ENCODE peak calls at places on chromosomes 1 and 21, in seven cellular contexts. W is transverse colon, N is endothelial cell of umbilical vein, M is K562, L is IMR-90, Y is heart left ventricle, D is adrenal gland. X is an unnamed sample.

GRCh38 chr1:175498002-175498401 is 245.4 kb downstream of the TNR start:
- DNase-seq in W (no peak), N (no peak), M (no peak), L (no peak), Y (no peak), D (no peak), X (no peak)

GRCh38 chr1:168964478-168964877 is 142.0 kb upstream of the ATP1B1 start:
- DNase-seq in W (no peak), N (no peak), M (no peak), L (no peak), Y (no peak), D (no peak), X (no peak)

GRCh38 chr1:106319611-106320010 is 736.9 kb upstream of the PRMT6 start:
- DNase-seq in W (no peak), N (no peak), M (no peak), L (no peak), Y (no peak), D (no peak), X (no peak)

GRCh38 chr1:67647814-67648358 is 37.1 kb upstream of the GADD45A start:
- DNase-seq in W (no peak), N (no peak), M (no peak), L (no peak), Y (no peak), D (no peak), X (no peak)

GRCh38 chr1:228359613-228360532 is 46.8 kb downstream of the TRIM11 start:
- DNase-seq in W (no peak), N (no peak), M (no peak), L (no peak), Y (peak), D (no peak), X (no peak)

GRCh38 chr1:212915245-212916091 is 34.9 kb upstream of the VASH2 start:
- DNase-seq in W (no peak), N (peak), M (peak), L (peak), Y (no peak), D (peak), X (no peak)

GRCh38 chr1:235236128-235236527 is 75.1 kb upstream of the RBM34 start:
- DNase-seq in W (no peak), N (no peak), M (no peak), L (no peak), Y (no peak), D (no peak), X (no peak)

GRCh38 chr1:27570823-27571222 is 33.1 kb downstream of the AHDC1 start:
- DNase-seq in W (no peak), N (no peak), M (no peak), L (no peak), Y (no peak), D (no peak), X (no peak)

GRCh38 chr1:201562257-201562656 is 23.3 kb downstream of the NAV1 start:
- DNase-seq in W (no peak), N (no peak), M (no peak), L (peak), Y (no peak), D (no peak), X (no peak)

GRCh38 chr1:104780470-104781078 is 1030.9 kb downstream of the AMY1C start:
- DNase-seq in W (no peak), N (peak), M (peak), L (peak), Y (no peak), D (no peak), X (peak)

GRCh38 chr1:85839459-85839858 is 131.2 kb upstream of the ZNHIT6 start:
- DNase-seq in W (no peak), N (no peak), M (no peak), L (no peak), Y (no peak), D (no peak), X (no peak)

GRCh38 chr1:217881131-217881543 is 250.0 kb downstream of the SPATA17 start:
- DNase-seq in W (no peak), N (no peak), M (no peak), L (no peak), Y (no peak), D (no peak), X (no peak)

GRCh38 chr1:31712041-31712440 is 8.2 kb upstream of the COL16A1 start:
- DNase-seq in W (no peak), N (no peak), M (no peak), L (peak), Y (no peak), D (no peak), X (no peak)

GRCh38 chr1:6962956-6963915 is 178.0 kb downstream of the CAMTA1 start:
- DNase-seq in W (peak), N (peak), M (peak), L (no peak), Y (peak), D (peak), X (peak)

GRCh38 chr1:53172751-53173498 is 23.7 kb upstream of the CPT2 start:
- DNase-seq in W (peak), N (no peak), M (no peak), L (no peak), Y (no peak), D (no peak), X (peak)

GRCh38 chr1:51792864-51793263 is 85.7 kb downstream of the NRDC start:
- DNase-seq in W (no peak), N (peak), M (no peak), L (peak), Y (no peak), D (no peak), X (no peak)

GRCh38 chr1:103525114-103525606 is 339 bp upstream of the RNPC3 start:
- DNase-seq in W (no peak), N (peak), M (peak), L (peak), Y (no peak), D (peak), X (no peak)

GRCh38 chr1:157893681-157894080 is 52.1 kb upstream of the CD5L start:
- DNase-seq in W (no peak), N (no peak), M (no peak), L (no peak), Y (no peak), D (no peak), X (no peak)

GRCh38 chr1:11337536-11338350 is 64.7 kb downstream of the UBIAD1 start:
- DNase-seq in W (peak), N (peak), M (peak), L (no peak), Y (no peak), D (peak), X (peak)

GRCh38 chr1:232367293-232367692 is 262.6 kb downstream of the SIPA1L2 start:
- DNase-seq in W (no peak), N (no peak), M (no peak), L (no peak), Y (no peak), D (no peak), X (no peak)

GRCh38 chr1:234699795-234700665 is 90.1 kb upstream of the IRF2BP2 start:
- DNase-seq in W (no peak), N (peak), M (peak), L (peak), Y (no peak), D (no peak), X (no peak)

GRCh38 chr1:32426489-32427255 is 32.4 kb upstream of the BSDC1 start:
- DNase-seq in W (peak), N (no peak), M (no peak), L (no peak), Y (no peak), D (peak), X (no peak)

GRCh38 chr1:91608876-91609275 is 108.2 kb downstream of the CDC7 start:
- DNase-seq in W (no peak), N (no peak), M (no peak), L (peak), Y (no peak), D (no peak), X (no peak)

GRCh38 chr1:83961571-83962295 is 37.2 kb downstream of the TTLL7 start:
- DNase-seq in W (no peak), N (no peak), M (no peak), L (peak), Y (no peak), D (no peak), X (no peak)

GRCh38 chr1:7258622-7259135 is 473.4 kb downstream of the CAMTA1 start:
- DNase-seq in W (no peak), N (no peak), M (no peak), L (no peak), Y (no peak), D (peak), X (no peak)

GRCh38 chr1:8598783-8599182 is 218.7 kb downstream of the RERE start:
- DNase-seq in W (no peak), N (peak), M (no peak), L (peak), Y (no peak), D (no peak), X (no peak)

GRCh38 chr1:93000291-93000690 is 39.0 kb upstream of the DIPK1A start:
- DNase-seq in W (no peak), N (no peak), M (no peak), L (no peak), Y (no peak), D (no peak), X (no peak)

GRCh38 chr1:30904191-30904961 is 4.2 kb downstream of the SDC3 start:
- DNase-seq in W (no peak), N (no peak), M (no peak), L (no peak), Y (no peak), D (no peak), X (peak)

GRCh38 chr1:148318123-148318899 is 164.8 kb downstream of the PPIAL4G start:
- DNase-seq in W (peak), N (no peak), M (no peak), L (no peak), Y (peak), D (no peak), X (no peak)

GRCh38 chr1:36342426-36343185 is 19.2 kb upstream of the EVA1B start:
- DNase-seq in W (peak), N (peak), M (peak), L (peak), Y (peak), D (peak), X (no peak)

GRCh38 chr1:28417441-28418277 is 48.1 kb downstream of the PHACTR4 start:
- DNase-seq in W (no peak), N (peak), M (no peak), L (peak), Y (no peak), D (peak), X (no peak)

DNA sequence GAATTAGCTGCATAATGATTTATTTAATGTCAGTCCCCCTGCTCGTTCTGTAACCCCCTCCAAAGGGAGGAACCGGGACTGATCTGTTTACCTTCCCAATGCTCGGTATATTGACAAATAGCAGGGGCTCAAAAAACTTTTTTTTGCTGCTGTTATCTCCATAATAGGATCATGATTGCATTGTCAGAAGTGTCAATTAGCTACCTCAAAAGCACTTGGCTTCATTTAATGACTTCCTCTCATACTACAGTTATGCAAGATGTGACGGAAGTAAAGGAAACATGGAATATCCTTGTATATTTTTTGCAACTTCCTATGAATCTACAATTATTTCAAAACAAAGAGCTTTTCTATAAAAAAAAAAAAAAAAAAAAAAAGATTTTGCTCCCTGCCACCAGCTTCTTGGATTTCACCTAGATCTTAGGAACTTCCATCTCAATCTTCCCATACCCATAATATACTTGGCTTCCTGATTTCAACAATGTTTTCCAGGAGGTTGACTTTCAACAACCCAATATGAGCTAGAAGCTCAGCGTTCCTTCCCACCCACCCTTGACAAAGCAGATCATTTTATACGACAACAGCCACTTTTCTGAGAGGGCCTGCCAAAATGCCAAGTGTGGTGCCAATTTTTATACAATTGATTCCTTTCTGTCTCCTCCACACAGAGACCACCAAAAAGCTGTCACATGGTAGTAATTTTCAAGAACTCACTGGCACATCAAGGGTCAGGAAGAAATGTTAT is 71.8 kb downstream of the SETD4 start:
- DNase-seq in W (no peak), N (no peak), M (no peak), L (no peak), Y (no peak), D (no peak), X (no peak)
- H3K27ac ChIP-seq in W (peak), N (no peak), M (no peak), L (no peak), Y (no peak), D (no peak), X (no peak)

GRCh38 chr1:65067491-65068201 is 80.4 kb upstream of the AK4 start:
- DNase-seq in W (peak), N (peak), M (peak), L (peak), Y (peak), D (peak), X (peak)

GRCh38 chr1:65066766-65067490 is 81.1 kb upstream of the AK4 start:
- DNase-seq in W (peak), N (peak), M (peak), L (peak), Y (peak), D (peak), X (peak)

GRCh38 chr1:65066379-65066765 is 81.6 kb upstream of the AK4 start:
- DNase-seq in W (no peak), N (no peak), M (no peak), L (no peak), Y (no peak), D (no peak), X (no peak)

GRCh38 chr1:65069186-65069585 is 78.8 kb upstream of the AK4 start:
- DNase-seq in W (no peak), N (no peak), M (no peak), L (no peak), Y (no peak), D (no peak), X (peak)

GRCh38 chr1:65068202-65069011 is 79.6 kb upstream of the AK4 start:
- DNase-seq in W (peak), N (peak), M (no peak), L (peak), Y (no peak), D (no peak), X (no peak)
- TF ChIP-seq POLR2A in W (no peak), N (no peak), M (no peak), L (no peak), Y (no peak), D (no peak), X (no peak)

GRCh38 chr1:111351700-111352099 is 61.0 kb downstream of the CHIA start:
- DNase-seq in W (no peak), N (no peak), M (no peak), L (no peak), Y (no peak), D (no peak), X (no peak)

DNA sequence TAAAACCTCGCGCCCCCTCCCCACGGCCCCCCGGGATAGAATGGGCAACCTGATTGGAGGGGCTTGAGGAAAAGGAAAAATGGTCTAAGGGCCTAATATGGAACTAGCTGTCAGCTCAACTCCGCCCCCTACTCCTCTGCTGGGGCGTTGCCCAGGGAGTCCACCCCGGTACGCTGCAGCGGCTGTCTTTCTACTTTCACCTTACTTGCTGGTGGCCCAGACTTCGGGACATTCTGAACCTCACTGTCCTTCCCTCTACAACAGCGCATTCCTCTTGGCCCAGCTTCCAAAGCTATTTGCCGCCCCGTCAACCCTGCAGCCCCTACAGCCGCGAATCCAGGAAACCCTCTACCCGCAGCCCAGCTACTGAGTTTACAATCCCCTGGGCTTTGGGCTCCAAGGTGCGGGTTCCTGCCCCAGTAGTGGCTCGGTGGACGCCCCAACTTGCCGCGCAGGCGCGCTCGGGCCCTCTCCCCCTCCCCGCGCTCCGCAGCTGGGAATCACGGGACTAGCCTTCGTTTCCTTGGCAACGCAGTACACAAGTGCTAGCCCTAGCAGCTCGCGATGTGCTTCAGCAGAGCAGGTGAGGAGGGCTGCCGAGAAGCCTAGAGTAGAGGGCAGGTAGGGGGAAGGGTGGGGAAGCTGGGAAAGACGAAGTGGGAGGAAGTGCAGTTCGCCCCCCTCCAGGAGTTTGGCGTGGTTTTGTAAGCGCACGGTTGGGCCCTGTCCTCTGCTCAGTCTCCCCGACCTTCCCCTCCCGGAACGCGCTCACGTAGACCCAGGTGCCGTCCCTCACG is 55.6 kb downstream of the CHIA start:
- DNase-seq in W (peak), N (peak), M (peak), L (peak), Y (peak), D (peak), X (peak)
- TF ChIP-seq CTCF in W (no peak), N (peak), M (peak), L (no peak), Y (no peak), D (no peak), X (no peak)

DNA sequence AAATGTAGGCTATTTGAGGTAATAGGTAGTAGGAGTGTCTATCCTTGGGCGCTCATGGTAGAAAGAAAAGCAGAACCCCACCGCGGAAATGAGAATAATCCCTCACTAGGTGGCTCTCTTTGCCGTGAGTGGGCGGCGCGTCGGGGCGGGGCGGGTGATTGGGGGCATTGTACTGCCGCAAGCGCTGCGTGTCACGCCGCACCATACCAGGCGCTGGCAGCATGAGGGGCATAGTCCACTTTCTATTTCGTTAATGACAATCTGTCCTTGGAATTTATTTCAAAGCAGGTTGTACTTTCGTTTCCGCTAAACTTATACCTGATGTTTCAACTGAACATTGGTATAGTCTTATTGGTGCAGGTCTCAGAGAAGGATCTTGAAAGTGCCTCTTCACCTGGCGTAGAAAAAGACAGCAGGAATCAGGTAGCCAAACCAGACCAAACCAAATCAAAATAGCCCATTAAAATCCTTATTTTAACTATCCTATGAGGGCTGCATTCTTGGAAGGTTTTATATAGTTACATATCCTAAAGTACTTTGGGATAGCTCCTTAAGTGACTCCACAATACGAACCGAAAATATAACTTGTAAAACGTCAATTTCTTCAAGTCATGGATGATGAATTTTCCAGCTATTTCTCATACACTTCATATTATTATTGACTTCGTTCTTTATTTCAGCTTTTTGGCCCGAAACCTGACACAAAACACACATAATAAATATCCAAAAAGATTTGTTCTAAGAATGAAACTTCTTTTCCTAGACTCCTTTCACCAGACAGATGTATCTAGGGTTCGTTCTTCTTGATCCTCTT is 1.9 kb upstream of the SMG7 start:
- DNase-seq in W (peak), N (peak), M (peak), L (peak), Y (peak), D (peak), X (peak)
- H3K27ac ChIP-seq in W (peak), N (peak), M (peak), L (peak), Y (peak), D (peak), X (peak)

GRCh38 chr21:34073032-34073748 is at the start of the genes MRPS6 and SLC5A3:
- DNase-seq in W (peak), N (peak), M (peak), L (peak), Y (peak), D (peak), X (peak)
- TF ChIP-seq POLR2A in W (peak), N (peak), M (peak), L (peak), Y (peak), D (peak), X (peak)

DNA sequence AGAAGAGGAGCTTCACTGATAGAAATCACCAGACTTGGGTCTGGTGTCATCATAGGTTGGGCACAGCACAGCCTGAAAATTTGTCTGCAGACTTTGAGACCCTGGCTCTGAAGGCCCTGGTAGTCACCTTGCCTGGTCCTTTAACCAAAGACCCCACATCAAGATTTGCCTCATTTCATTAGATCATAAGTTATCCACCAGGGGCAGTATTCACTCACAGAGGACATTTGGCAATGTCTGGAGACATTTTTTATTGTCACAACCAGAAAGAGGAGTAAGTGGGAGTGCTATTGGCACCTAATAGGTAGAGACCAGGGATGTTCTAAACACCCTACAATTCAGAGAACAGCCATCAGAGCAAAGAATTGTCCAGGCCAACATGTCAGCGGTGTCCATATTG is 22.1 kb upstream of the PAX7 start:
- DNase-seq in W (no peak), N (no peak), M (no peak), L (no peak), Y (no peak), D (no peak), X (no peak)
- TF ChIP-seq CTCF in W (no peak), N (no peak), M (peak), L (no peak), Y (no peak), D (no peak), X (no peak)

GRCh38 chr1:161008857-161009554 is 11.9 kb downstream of the F11R start:
- DNase-seq in W (no peak), N (no peak), M (no peak), L (peak), Y (no peak), D (peak), X (no peak)

GRCh38 chr1:161001537-161001936 is 19.4 kb downstream of the F11R start:
- DNase-seq in W (no peak), N (no peak), M (no peak), L (no peak), Y (no peak), D (no peak), X (no peak)

GRCh38 chr1:161009602-161010211 is 11.2 kb downstream of the F11R start:
- DNase-seq in W (no peak), N (no peak), M (peak), L (no peak), Y (no peak), D (no peak), X (no peak)

GRCh38 chr1:161007369-161007768 is 13.6 kb downstream of the F11R start:
- DNase-seq in W (no peak), N (no peak), M (no peak), L (no peak), Y (no peak), D (no peak), X (no peak)

GRCh38 chr1:161006563-161006962 is 14.4 kb downstream of the F11R start:
- DNase-seq in W (no peak), N (no peak), M (no peak), L (no peak), Y (no peak), D (no peak), X (no peak)
- H3K27ac ChIP-seq in W (no peak), N (no peak), M (no peak), L (no peak), Y (no peak), D (no peak), X (no peak)

X was measured in Peyer's patch.